ENCODE peak calls at places on chromosomes 6 and 20, in seven cellular contexts. N is A549, C is esophagus squamous epithelium, S is gastrocnemius medialis, H is brain microvascular endothelial cell, R is mammary epithelial cell, T is body of pancreas. P is an unnamed sample.

GRCh38 chr6:117549606-117550005 is 52.7 kb downstream of the GOPC start:
- DNase-seq in R (no peak), C (no peak), H (no peak), N (no peak), S (no peak), T (no peak), P (no peak)

GRCh38 chr6:100057941-100058340 is 63.9 kb upstream of the MCHR2 start:
- DNase-seq in T (no peak), N (no peak), C (no peak), S (no peak), H (no peak), R (no peak), P (no peak)

GRCh38 chr6:113833537-113833936 is 23.6 kb upstream of the MARCKS start:
- DNase-seq in N (no peak), S (no peak), C (no peak), H (no peak), T (no peak), R (peak), P (no peak)

GRCh38 chr20:19552144-19552895 is 205.7 kb upstream of the RIN2 start:
- DNase-seq in T (peak), N (peak), S (no peak), R (peak), C (no peak), H (no peak), P (no peak)

GRCh38 chr20:62936996-62937352 is 973 bp upstream of the GID8 start:
- DNase-seq in T (peak), N (peak), C (no peak), R (peak), H (peak), S (no peak), P (no peak)

GRCh38 chr6:46103437-46103836 is 26.4 kb upstream of the ENPP4 start:
- DNase-seq in N (no peak), S (no peak), R (no peak), H (no peak), C (no peak), T (no peak), P (no peak)

GRCh38 chr6:73204252-73204651 is 21.0 kb downstream of the KHDC1L start:
- DNase-seq in C (no peak), H (no peak), T (no peak), N (no peak), S (no peak), R (no peak), P (no peak)

GRCh38 chr20:13492001-13492480 is 146.7 kb downstream of the TASP1 start:
- DNase-seq in R (peak), N (peak), T (peak), C (no peak), S (no peak), H (peak), P (no peak)

GRCh38 chr20:50351541-50351940 is 158.6 kb upstream of the PTPN1 start:
- DNase-seq in H (no peak), R (no peak), C (no peak), N (no peak), S (no peak), T (no peak), P (no peak)

GRCh38 chr20:11098888-11099287 is 425.1 kb upstream of the JAG1 start:
- DNase-seq in N (no peak), C (no peak), S (no peak), R (peak), T (peak), H (no peak), P (no peak)

GRCh38 chr6:43883698-43884659 is 114.0 kb downstream of the VEGFA start:
- DNase-seq in T (peak), R (no peak), N (no peak), H (no peak), S (no peak), C (no peak), P (no peak)

GRCh38 chr20:36575066-36575743 is 1.8 kb downstream of the TGIF2 start:
- DNase-seq in N (peak), S (no peak), R (peak), H (peak), C (no peak), T (peak), P (peak)

GRCh38 chr6:154410619-154411044 is 54.0 kb upstream of the IPCEF1 start:
- DNase-seq in H (peak), N (peak), R (peak), S (peak), T (peak), C (no peak), P (no peak)
- H3K27ac ChIP-seq in H (peak), N (peak), R (peak), S (peak), T (peak), C (peak), P (peak)

GRCh38 chr6:13526718-13527668 is 39.6 kb upstream of the GFOD1 start:
- DNase-seq in N (no peak), C (no peak), R (peak), S (peak), H (no peak), T (peak), P (peak)

GRCh38 chr6:13524801-13525508 is 37.6 kb upstream of the GFOD1 start:
- DNase-seq in S (peak), H (no peak), N (no peak), C (no peak), T (no peak), R (no peak), P (no peak)

GRCh38 chr6:13528232-13528631 is 40.8 kb upstream of the GFOD1 start:
- DNase-seq in H (no peak), C (no peak), T (no peak), N (no peak), R (no peak), S (no peak), P (no peak)

GRCh38 chr6:13527669-13528051 is 40.3 kb upstream of the GFOD1 start:
- DNase-seq in H (no peak), C (no peak), T (no peak), S (no peak), R (no peak), N (no peak), P (no peak)

GRCh38 chr6:13526339-13526717 is 38.9 kb upstream of the GFOD1 start:
- DNase-seq in C (no peak), S (no peak), R (no peak), H (no peak), T (no peak), N (no peak), P (no peak)
- H3K27ac ChIP-seq in C (peak), S (peak), R (no peak), H (no peak), T (no peak), N (no peak), P (peak)

GRCh38 chr6:81263531-81264168 is 488.8 kb downstream of the TENT5A start:
- DNase-seq in H (no peak), R (no peak), C (no peak), S (no peak), T (no peak), N (no peak), P (no peak)
- H3K27ac ChIP-seq in H (no peak), R (no peak), C (no peak), S (no peak), T (no peak), N (no peak), P (no peak)

GRCh38 chr20:4225778-4226177 is 210.4 kb upstream of the RNF24 start:
- DNase-seq in H (peak), R (peak), T (no peak), S (no peak), C (no peak), N (no peak), P (no peak)
- H3K27ac ChIP-seq in H (peak), R (no peak), T (no peak), S (no peak), C (no peak), N (no peak), P (no peak)

GRCh38 chr6:121695346-121695745 is 259.9 kb downstream of the GJA1 start:
- DNase-seq in S (no peak), T (no peak), N (no peak), R (no peak), C (no peak), H (peak), P (no peak)
- H3K27ac ChIP-seq in S (no peak), T (no peak), N (peak), R (no peak), C (no peak), H (peak), P (no peak)

P was measured in psoas muscle.